ENCODE peak calls at places on chromosomes 6 and 20, in five cellular contexts. R, D, N, Y and W are unnamed samples.

GRCh38 chr20:43868091-43868490 is 46.6 kb upstream of the TOX2 start:
- DNase-seq in R (no peak), D (no peak), N (no peak), Y (no peak), W (no peak)

GRCh38 chr6:25882066-25882496 is 8.0 kb upstream of the SLC17A3 start:
- DNase-seq in R (no peak), D (peak), N (no peak), Y (no peak), W (no peak)

GRCh38 chr6:128736780-128737179 is 146.2 kb upstream of the LAMA2 start:
- DNase-seq in R (no peak), D (no peak), N (no peak), Y (no peak), W (no peak)

GRCh38 chr20:4156411-4156810 is 141.1 kb upstream of the RNF24 start:
- DNase-seq in R (no peak), D (peak), N (no peak), Y (no peak), W (no peak)

GRCh38 chr6:142058216-142058925 is 74.4 kb upstream of the GJE1 start:
- DNase-seq in R (no peak), D (no peak), N (no peak), Y (no peak), W (no peak)

GRCh38 chr6:163923658-163924411 is 509.3 kb downstream of the QKI start:
- DNase-seq in R (no peak), D (no peak), N (no peak), Y (no peak), W (no peak)

GRCh38 chr6:29071831-29072723 is 15.0 kb downstream of the OR2B3 start:
- DNase-seq in R (no peak), D (no peak), N (peak), Y (peak), W (peak)

GRCh38 chr6:125667326-125667725 is 82.1 kb upstream of the HEY2 start:
- DNase-seq in R (no peak), D (no peak), N (no peak), Y (no peak), W (no peak)

GRCh38 chr20:64192406-64192805 is 28.2 kb downstream of the MYT1 start:
- DNase-seq in R (no peak), D (no peak), N (no peak), Y (no peak), W (no peak)

GRCh38 chr6:133623621-133624020 is 265.3 kb upstream of the TCF21 start:
- DNase-seq in R (no peak), D (no peak), N (no peak), Y (no peak), W (no peak)

GRCh38 chr20:44961868-44962267 is 1.7 kb upstream of the TOMM34 start:
- DNase-seq in R (no peak), D (no peak), N (no peak), Y (peak), W (peak)

GRCh38 chr20:20076297-20077065 is 24.1 kb downstream of the CFAP61 start:
- DNase-seq in R (peak), D (no peak), N (no peak), Y (no peak), W (no peak)

GRCh38 chr20:43840382-43841070 is 74.1 kb upstream of the TOX2 start:
- DNase-seq in R (no peak), D (no peak), N (no peak), Y (peak), W (peak)

GRCh38 chr20:25285856-25286798 is 38.2 kb downstream of the PYGB start:
- DNase-seq in R (peak), D (peak), N (no peak), Y (no peak), W (no peak)

GRCh38 chr6:45438849-45439406 is 61.2 kb upstream of the SUPT3H start:
- DNase-seq in R (no peak), D (no peak), N (no peak), Y (no peak), W (no peak)

GRCh38 chr6:4670824-4671409 is 105.3 kb upstream of the CDYL start:
- DNase-seq in R (no peak), D (no peak), N (no peak), Y (no peak), W (no peak)

GRCh38 chr6:3023663-3024483 is 24.2 kb downstream of the NQO2 start:
- DNase-seq in R (peak), D (peak), N (no peak), Y (no peak), W (no peak)

GRCh38 chr20:53578492-53579222 is 15.0 kb downstream of the ZNF217 start:
- DNase-seq in R (no peak), D (peak), N (no peak), Y (peak), W (peak)

GRCh38 chr6:168032383-168032760 is 34.9 kb downstream of the KIF25 start:
- DNase-seq in R (no peak), D (no peak), N (no peak), Y (no peak), W (no peak)

GRCh38 chr6:163985710-163986109 is 571.2 kb downstream of the QKI start:
- DNase-seq in R (no peak), D (no peak), N (peak), Y (no peak), W (no peak)

GRCh38 chr6:36364669-36365479 is 22.6 kb downstream of the ETV7 start:
- DNase-seq in R (no peak), D (peak), N (no peak), Y (no peak), W (no peak)

GRCh38 chr6:158057213-158057987 is 75.7 kb downstream of the SYNJ2 start:
- DNase-seq in R (peak), D (no peak), N (peak), Y (no peak), W (no peak)

GRCh38 chr6:44052419-44053011 is 74.7 kb downstream of the MRPL14 start:
- DNase-seq in R (no peak), D (no peak), N (no peak), Y (no peak), W (peak)

GRCh38 chr6:17156112-17156921 is 54.5 kb downstream of the STMND1 start:
- DNase-seq in R (peak), D (peak), N (peak), Y (peak), W (peak)

GRCh38 chr6:140050232-140050995 is 676.0 kb upstream of the CITED2 start:
- DNase-seq in R (no peak), D (no peak), N (no peak), Y (peak), W (peak)

GRCh38 chr20:34045294-34045693 is 51.6 kb downstream of the RALY start:
- DNase-seq in R (no peak), D (peak), N (no peak), Y (peak), W (peak)

GRCh38 chr6:116779569-116780164 is 14.1 kb upstream of the FAM162B start:
- DNase-seq in R (no peak), D (no peak), N (peak), Y (peak), W (peak)

GRCh38 chr20:23530937-23531567 is 37.2 kb downstream of the CST9L start:
- DNase-seq in R (no peak), D (no peak), N (no peak), Y (no peak), W (no peak)

GRCh38 chr6:135583256-135583758 is 85.8 kb upstream of the AHI1 start:
- DNase-seq in R (no peak), D (no peak), N (no peak), Y (no peak), W (no peak)

GRCh38 chr6:139981810-139982550 is 607.5 kb upstream of the CITED2 start:
- DNase-seq in R (no peak), D (no peak), N (peak), Y (no peak), W (no peak)

GRCh38 chr6:71404145-71404966 is 115.7 kb downstream of the OGFRL1 start:
- DNase-seq in R (no peak), D (no peak), N (peak), Y (peak), W (no peak)

GRCh38 chr6:14664112-14664592 is 546.6 kb downstream of the CD83 start:
- DNase-seq in R (no peak), D (no peak), N (no peak), Y (no peak), W (peak)

GRCh38 chr20:31894980-31895675 is 24.7 kb downstream of the TTLL9 start:
- DNase-seq in R (peak), D (peak), N (peak), Y (peak), W (no peak)

GRCh38 chr6:112956696-112957525 is 609.8 kb downstream of the RFPL4B start:
- DNase-seq in R (no peak), D (no peak), N (no peak), Y (no peak), W (peak)

GRCh38 chr6:42367353-42368011 is 84.2 kb downstream of the TRERF1 start:
- DNase-seq in R (no peak), D (no peak), N (no peak), Y (no peak), W (no peak)

GRCh38 chr20:8344106-8344505 is 212.0 kb downstream of the PLCB1 start:
- DNase-seq in R (no peak), D (no peak), N (no peak), Y (no peak), W (no peak)

GRCh38 chr6:83514877-83515466 is 2.6 kb downstream of the PRSS35 start:
- DNase-seq in R (no peak), D (no peak), N (peak), Y (peak), W (peak)

GRCh38 chr20:48359692-48360337 is 468.0 kb downstream of the PREX1 start:
- DNase-seq in R (no peak), D (no peak), N (no peak), Y (peak), W (no peak)

GRCh38 chr20:18466574-18466893 is 296 bp downstream of the DZANK1 start:
- DNase-seq in R (no peak), D (no peak), N (no peak), Y (no peak), W (peak)
- TF ChIP-seq POLR2AphosphoS5 in R (no peak), D (no peak), N (peak), Y (peak), W (peak)

GRCh38 chr6:148422085-148422484 is 79.4 kb downstream of the SASH1 start:
- DNase-seq in R (no peak), D (no peak), N (no peak), Y (no peak), W (no peak)

GRCh38 chr6:148423133-148423532 is 80.5 kb downstream of the SASH1 start:
- DNase-seq in R (no peak), D (no peak), N (no peak), Y (no peak), W (no peak)

GRCh38 chr6:148425443-148425842 is 82.8 kb downstream of the SASH1 start:
- DNase-seq in R (no peak), D (no peak), N (no peak), Y (no peak), W (no peak)

GRCh38 chr6:148426317-148426977 is 83.8 kb downstream of the SASH1 start:
- DNase-seq in R (no peak), D (no peak), N (no peak), Y (no peak), W (no peak)

GRCh38 chr6:148423601-148424270 is 81.1 kb downstream of the SASH1 start:
- DNase-seq in R (no peak), D (no peak), N (no peak), Y (no peak), W (no peak)
- TF ChIP-seq POLR2AphosphoS5 in R (no peak), D (peak), N (no peak), Y (no peak), W (no peak)

DNA sequence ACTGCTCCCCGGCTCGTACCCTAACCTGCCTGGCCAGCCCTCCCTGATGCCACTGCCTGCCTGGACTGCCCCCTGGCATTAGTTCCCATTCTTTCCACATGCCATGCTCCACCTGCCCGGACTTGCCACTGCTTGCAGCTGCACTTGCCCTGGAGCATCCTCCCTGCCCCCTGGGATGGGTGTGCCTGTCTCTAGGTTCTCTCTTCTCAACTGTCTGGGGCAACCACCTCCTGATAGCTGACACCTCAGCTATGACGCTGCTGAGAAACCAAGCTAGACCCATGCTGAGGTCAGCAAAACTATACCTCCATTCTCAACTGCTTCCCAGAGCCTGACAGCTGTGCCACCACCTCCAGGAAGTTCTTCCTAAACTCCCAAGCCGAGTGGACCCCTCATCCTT is 72.1 kb downstream of the PERP start:
- DNase-seq in R (peak), D (no peak), N (no peak), Y (no peak), W (no peak)
- TF ChIP-seq POLR2AphosphoS5 in R (peak), D (no peak), N (no peak), Y (no peak), W (no peak)

DNA sequence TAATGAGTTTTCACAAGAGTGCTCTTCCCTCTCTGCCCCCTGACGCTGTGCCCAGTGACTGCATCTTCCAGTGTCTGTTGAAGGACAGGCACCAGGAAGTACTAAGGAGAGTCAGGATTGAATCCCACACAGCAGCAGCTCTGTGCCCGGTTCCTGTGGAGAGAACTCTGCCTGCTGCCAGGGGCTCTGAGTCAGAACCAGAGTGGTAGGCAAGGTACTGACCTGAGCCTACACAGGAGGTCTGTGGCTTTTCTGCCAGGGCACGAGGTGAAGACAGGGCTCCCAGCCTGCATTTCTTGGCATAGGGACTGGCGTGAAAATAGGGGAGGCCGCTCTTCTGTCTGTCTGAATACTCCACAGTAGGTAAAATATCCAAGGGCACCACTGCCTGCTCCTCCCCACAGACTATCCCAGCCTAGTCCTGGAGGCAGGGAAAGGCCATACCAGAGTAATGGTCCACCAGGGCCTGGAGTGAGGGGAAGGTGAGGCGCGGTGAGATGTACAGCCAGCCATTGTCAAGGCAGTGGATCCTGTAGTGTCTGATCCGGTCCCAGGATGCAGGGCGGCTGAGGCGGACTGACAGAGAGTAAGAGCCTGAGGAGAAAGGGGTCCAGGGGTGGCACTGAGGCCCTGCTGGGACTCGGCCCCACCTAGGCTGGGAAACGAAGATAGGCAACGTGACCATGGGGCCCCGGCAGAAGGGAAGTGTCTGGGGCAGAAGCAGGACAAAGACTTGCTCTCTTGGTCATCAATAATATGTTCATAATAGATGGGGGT is 9.4 kb downstream of the RAB5IF start:
- DNase-seq in R (no peak), D (no peak), N (no peak), Y (no peak), W (no peak)
- TF ChIP-seq POLR2AphosphoS5 in R (no peak), D (no peak), N (no peak), Y (no peak), W (no peak)

GRCh38 chr20:50891138-50891537 is 40.1 kb downstream of the ADNP start:
- DNase-seq in R (no peak), D (no peak), N (no peak), Y (no peak), W (no peak)

GRCh38 chr20:50885068-50885467 is 46.2 kb downstream of the ADNP start:
- DNase-seq in R (no peak), D (no peak), N (no peak), Y (no peak), W (no peak)

GRCh38 chr20:50885781-50886180 is 45.5 kb downstream of the ADNP start:
- DNase-seq in R (no peak), D (no peak), N (no peak), Y (no peak), W (no peak)

GRCh38 chr20:50883856-50884255 is 47.4 kb downstream of the ADNP start:
- DNase-seq in R (no peak), D (no peak), N (no peak), Y (no peak), W (no peak)

DNA sequence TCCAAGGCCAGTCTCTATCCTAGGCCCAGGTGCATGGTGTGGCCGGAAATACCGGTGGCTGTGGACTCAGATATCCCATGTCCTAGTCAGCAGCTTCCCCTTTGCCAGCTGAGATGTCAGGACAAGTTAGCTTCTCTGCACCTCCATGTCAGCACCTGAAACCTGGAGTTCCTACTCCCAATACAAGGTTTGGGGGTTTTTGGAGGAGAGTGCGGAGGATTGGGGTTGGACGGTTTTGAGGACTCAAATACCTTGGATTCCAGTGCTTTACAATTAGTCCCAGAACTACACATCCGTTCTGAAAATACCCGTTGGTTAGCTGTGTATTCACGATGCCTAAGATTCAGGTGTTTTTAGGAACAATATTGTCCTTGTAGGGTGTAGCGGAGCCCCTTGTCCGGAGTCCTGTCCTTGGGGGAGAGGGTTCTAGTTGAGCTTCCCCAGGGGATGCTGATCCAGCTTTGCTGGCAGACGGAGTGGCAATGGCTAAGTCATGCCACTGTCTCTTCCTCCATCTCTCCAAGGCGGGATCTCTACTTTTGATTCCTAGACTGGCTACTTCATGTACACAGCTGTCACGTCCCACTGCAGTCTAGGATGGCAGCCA is 45.0 kb downstream of the ADNP start:
- DNase-seq in R (no peak), D (no peak), N (no peak), Y (no peak), W (no peak)
- TF ChIP-seq POLR2AphosphoS5 in R (no peak), D (no peak), N (peak), Y (no peak), W (no peak)

GRCh38 chr6:56435326-56435725 is 187.9 kb upstream of the COL21A1 start:
- DNase-seq in R (no peak), D (no peak), N (no peak), Y (no peak), W (no peak)

GRCh38 chr6:56433119-56433518 is 185.7 kb upstream of the COL21A1 start:
- DNase-seq in R (no peak), D (no peak), N (no peak), Y (no peak), W (no peak)

GRCh38 chr6:56432194-56432593 is 184.8 kb upstream of the COL21A1 start:
- DNase-seq in R (no peak), D (no peak), N (no peak), Y (no peak), W (no peak)

GRCh38 chr6:56435754-56436153 is 188.4 kb upstream of the COL21A1 start:
- DNase-seq in R (no peak), D (no peak), N (no peak), Y (no peak), W (no peak)

GRCh38 chr6:56430629-56431600 is 183.5 kb upstream of the COL21A1 start:
- DNase-seq in R (no peak), D (no peak), N (no peak), Y (no peak), W (no peak)
- TF ChIP-seq POLR2AphosphoS5 in R (no peak), D (no peak), N (no peak), Y (no peak), W (no peak)